ENCODE peak calls at places on chromosome 7, in ten cellular contexts. L is body of pancreas; O is NT2/D1; N is naive thymus-derived CD8-positive, alpha-beta T cell; H is GM04503; J is Peyer's patch; Q is midbrain; D is right cardiac atrium; I is HCT116; Y is HTR-8/SVneo. P is an unnamed sample.

GRCh38 chr7:107100824-107101223 is 56.3 kb downstream of the PRKAR2B start:
- DNase-seq in L (no peak), O (no peak), H (no peak), I (no peak), Y (no peak), Q (no peak), J (no peak), N (no peak), D (no peak), P (no peak)

GRCh38 chr7:2190531-2190930 is 42.2 kb downstream of the MAD1L1 start:
- DNase-seq in I (no peak), N (no peak), D (no peak), L (no peak), H (no peak), Y (peak), Q (no peak), O (no peak), J (no peak), P (no peak)

GRCh38 chr7:6613706-6614105 is 1.7 kb upstream of the ZNF853 start:
- DNase-seq in D (no peak), L (no peak), I (no peak), N (no peak), Q (no peak), O (no peak), J (no peak), H (no peak), Y (no peak), P (no peak)

GRCh38 chr7:121307021-121307575 is 21.7 kb upstream of the WNT16 start:
- DNase-seq in J (no peak), O (no peak), I (no peak), Q (no peak), H (no peak), Y (no peak), L (no peak), N (no peak), D (no peak), P (peak)

GRCh38 chr7:37342665-37343471 is 105.8 kb downstream of the ELMO1 start:
- DNase-seq in N (peak), Q (no peak), O (no peak), I (no peak), D (no peak), J (no peak), H (no peak), L (no peak), Y (no peak), P (no peak)

GRCh38 chr7:17298840-17299476 is 506 bp downstream of the AHR start:
- DNase-seq in N (peak), D (peak), O (no peak), I (no peak), Y (peak), Q (no peak), J (peak), H (no peak), L (peak), P (no peak)

GRCh38 chr7:2759736-2760097 is 71.7 kb downstream of the AMZ1 start:
- DNase-seq in L (no peak), Y (no peak), O (no peak), I (no peak), J (no peak), Q (peak), H (no peak), N (no peak), D (no peak), P (peak)

GRCh38 chr7:1979591-1980560 is 252.9 kb downstream of the MAD1L1 start:
- DNase-seq in Y (no peak), I (no peak), D (peak), H (no peak), N (no peak), L (no peak), O (no peak), Q (no peak), J (peak), P (no peak)

GRCh38 chr7:40138973-40139372 is 4.2 kb downstream of the SUGCT start:
- DNase-seq in Y (no peak), J (no peak), L (no peak), N (no peak), I (no peak), H (no peak), Q (no peak), O (no peak), D (no peak), P (no peak)

GRCh38 chr7:95608344-95609173 is 12.2 kb upstream of the PDK4 start:
- DNase-seq in O (peak), H (peak), J (peak), L (peak), N (no peak), D (peak), Q (peak), Y (peak), I (peak), P (peak)

GRCh38 chr7:77426052-77426404 is 9.9 kb upstream of the GSAP start:
- DNase-seq in D (no peak), I (no peak), O (no peak), J (no peak), L (no peak), N (no peak), Y (no peak), Q (no peak), H (no peak), P (no peak)

GRCh38 chr7:21426286-21426957 is 1.5 kb upstream of the SP4 start:
- DNase-seq in L (no peak), I (no peak), D (no peak), N (no peak), Y (no peak), O (peak), J (no peak), Q (no peak), H (no peak), P (no peak)

GRCh38 chr7:81710751-81711150 is 59.1 kb downstream of the HGF start:
- DNase-seq in L (no peak), O (no peak), Q (no peak), N (no peak), D (no peak), I (no peak), Y (no peak), H (no peak), J (no peak), P (no peak)

GRCh38 chr7:130872341-130872740 is 138.3 kb upstream of the KLF14 start:
- DNase-seq in L (no peak), O (no peak), N (no peak), Y (no peak), H (no peak), D (no peak), Q (no peak), J (no peak), I (no peak), P (no peak)

GRCh38 chr7:117809958-117810357 is 63.3 kb downstream of the CTTNBP2 start:
- DNase-seq in Y (no peak), O (no peak), D (no peak), I (no peak), N (no peak), Q (no peak), L (peak), H (no peak), J (no peak), P (no peak)

GRCh38 chr7:50687575-50688261 is 95.0 kb downstream of the GRB10 start:
- DNase-seq in L (no peak), D (no peak), Q (no peak), I (no peak), N (no peak), Y (no peak), J (no peak), O (no peak), H (peak), P (no peak)

GRCh38 chr7:37083311-37084096 is 359.2 kb upstream of the AOAH start:
- DNase-seq in I (no peak), L (no peak), Y (no peak), O (no peak), N (no peak), D (no peak), J (no peak), Q (no peak), H (peak), P (no peak)

GRCh38 chr7:106217089-106217542 is 67.7 kb downstream of the NAMPT start:
- DNase-seq in J (peak), L (peak), Q (no peak), Y (peak), H (no peak), O (no peak), D (peak), N (no peak), I (peak), P (peak)

GRCh38 chr7:108973075-108973474 is 403.4 kb downstream of the DNAJB9 start:
- DNase-seq in Y (no peak), H (no peak), J (no peak), L (no peak), I (peak), O (peak), Q (no peak), N (no peak), D (no peak), P (no peak)

GRCh38 chr7:105249216-105249615 is 139.5 kb downstream of the SRPK2 start:
- DNase-seq in D (no peak), J (no peak), H (no peak), Y (no peak), L (no peak), I (no peak), Q (no peak), N (no peak), O (no peak), P (no peak)

GRCh38 chr7:118054529-118054928 is 129.4 kb upstream of the LSM8 start:
- DNase-seq in J (no peak), Y (no peak), I (no peak), Q (no peak), L (no peak), O (no peak), D (no peak), N (no peak), H (no peak), P (no peak)

GRCh38 chr7:99292127-99292526 is 19.5 kb downstream of the MYH16 start:
- DNase-seq in L (no peak), Y (no peak), O (no peak), Q (no peak), D (no peak), H (no peak), I (no peak), N (no peak), J (no peak), P (no peak)

GRCh38 chr7:134448359-134449229 is 10.3 kb downstream of the AKR1B1 start:
- DNase-seq in I (peak), Y (no peak), D (no peak), J (no peak), N (no peak), L (no peak), H (peak), O (no peak), Q (no peak), P (no peak)

GRCh38 chr7:94620703-94621118 is 35.2 kb downstream of the SGCE start:
- DNase-seq in Q (no peak), D (peak), O (no peak), I (peak), Y (peak), N (no peak), J (no peak), H (peak), L (peak), P (peak)

GRCh38 chr7:78985509-78985908 is 468.0 kb downstream of the MAGI2 start:
- DNase-seq in N (no peak), D (no peak), I (no peak), H (no peak), Y (no peak), J (no peak), O (no peak), Q (no peak), L (no peak), P (no peak)

GRCh38 chr7:2523461-2523905 is 3.9 kb downstream of the LFNG start:
- DNase-seq in I (no peak), L (peak), H (no peak), J (peak), O (no peak), Y (no peak), N (no peak), Q (peak), D (peak), P (no peak)

GRCh38 chr7:21370283-21370982 is 57.5 kb upstream of the SP4 start:
- DNase-seq in H (no peak), Y (no peak), L (no peak), D (no peak), N (no peak), J (no peak), O (no peak), I (no peak), Q (no peak), P (no peak)

GRCh38 chr7:5594616-5595544 is 171.2 kb upstream of the TNRC18 start:
- DNase-seq in I (no peak), L (no peak), H (no peak), Y (no peak), O (no peak), N (no peak), Q (no peak), J (peak), D (peak), P (peak)

GRCh38 chr7:10934292-10934691 is 39.4 kb upstream of the PHF14 start:
- DNase-seq in H (peak), L (no peak), I (no peak), O (no peak), Q (no peak), Y (no peak), D (no peak), N (no peak), J (no peak), P (no peak)

GRCh38 chr7:6482743-6483119 is 35.0 kb upstream of the DAGLB start:
- DNase-seq in Q (no peak), L (no peak), H (no peak), D (no peak), O (no peak), N (no peak), I (no peak), J (no peak), Y (no peak), P (no peak)

GRCh38 chr7:39904077-39904486 is 46.0 kb upstream of the CDK13 start:
- DNase-seq in Q (no peak), L (no peak), D (no peak), H (no peak), Y (no peak), N (no peak), O (no peak), I (no peak), J (no peak), P (no peak)

GRCh38 chr7:138500892-138501291 is 40.8 kb downstream of the TRIM24 start:
- DNase-seq in I (no peak), L (no peak), O (no peak), J (no peak), Q (no peak), Y (no peak), N (no peak), D (no peak), H (no peak), P (no peak)

GRCh38 chr7:1859266-1860035 is 189.4 kb downstream of the ELFN1 start:
- DNase-seq in I (no peak), L (no peak), D (peak), Q (no peak), J (no peak), O (no peak), H (no peak), Y (no peak), N (no peak), P (no peak)

GRCh38 chr7:133837248-133837647 is 289.9 kb upstream of the LRGUK start:
- DNase-seq in H (no peak), N (no peak), Y (no peak), L (no peak), Q (no peak), D (no peak), I (no peak), J (no peak), O (no peak), P (no peak)

GRCh38 chr7:1098243-1099153 is 10.6 kb downstream of the GPER1 start:
- DNase-seq in Y (no peak), L (no peak), N (no peak), I (no peak), O (no peak), D (no peak), H (no peak), J (no peak), Q (no peak), P (no peak)

GRCh38 chr7:157990878-157991250 is 596.8 kb downstream of the PTPRN2 start:
- DNase-seq in O (no peak), N (no peak), Y (no peak), L (no peak), H (no peak), D (no peak), Q (no peak), I (no peak), J (no peak), P (no peak)

GRCh38 chr7:151599401-151600227 is 79.9 kb upstream of the RHEB start:
- DNase-seq in N (no peak), J (no peak), I (peak), O (peak), H (peak), L (no peak), Q (no peak), D (no peak), Y (peak), P (peak)

P was measured in SJCRH30.